ENCODE peak calls at places on chromosomes 12 and 14, in eight cellular contexts. I is stimulated activated CD8-positive, alpha-beta memory T cell treated with anti-CD3 and anti-CD28 coated beads, Interleukin-4, amount 100 ng/mL, for 4 hours; N is transverse colon; U is nephron progenitor cell; Q is lower leg skin; A is ecto neural progenitor cell; L is type B pancreatic cell; T is pulmonary artery endothelial cell. W is an unnamed sample.

GRCh38 chr12:113887906-113888305 is 78.2 kb downstream of the RBM19 start:
- DNase-seq in I (no peak), N (no peak), U (no peak), Q (no peak), A (no peak), L (no peak), T (no peak), W (no peak)

GRCh38 chr14:64772394-64772950 is 68.2 kb downstream of the PLEKHG3 start:
- DNase-seq in I (no peak), N (no peak), U (no peak), Q (no peak), A (no peak), L (no peak), T (no peak), W (no peak)

GRCh38 chr14:79281244-79282199 is 929.8 kb downstream of the DIO2 start:
- DNase-seq in I (no peak), N (no peak), U (peak), Q (no peak), A (no peak), L (no peak), T (no peak), W (no peak)

GRCh38 chr14:73770977-73771847 is 57.0 kb upstream of the PNMA1 start:
- DNase-seq in I (no peak), N (no peak), U (no peak), Q (no peak), A (no peak), L (no peak), T (no peak), W (no peak)

GRCh38 chr12:9149372-9149771 is 33.7 kb upstream of the A2M start:
- DNase-seq in I (no peak), N (no peak), U (no peak), Q (no peak), A (no peak), L (no peak), T (no peak), W (no peak)

GRCh38 chr14:90193925-90194324 is 62.4 kb upstream of the PSMC1 start:
- DNase-seq in I (no peak), N (no peak), U (peak), Q (no peak), A (no peak), L (no peak), T (no peak), W (no peak)

GRCh38 chr14:74085828-74086227 is 1.1 kb downstream of the LIN52 start:
- DNase-seq in I (no peak), N (no peak), U (no peak), Q (no peak), A (no peak), L (no peak), T (no peak), W (no peak)

GRCh38 chr14:50675597-50675996 is 7.5 kb upstream of the SAV1 start:
- DNase-seq in I (no peak), N (no peak), U (no peak), Q (no peak), A (no peak), L (no peak), T (no peak), W (no peak)

GRCh38 chr12:69555461-69555860 is 29.8 kb upstream of the CCT2 start:
- DNase-seq in I (no peak), N (no peak), U (no peak), Q (no peak), A (no peak), L (no peak), T (no peak), W (no peak)

GRCh38 chr12:31246470-31246850 is 79.5 kb downstream of the SINHCAF start:
- DNase-seq in I (no peak), N (no peak), U (no peak), Q (no peak), A (no peak), L (no peak), T (no peak), W (peak)

GRCh38 chr12:116133149-116133548 is 144.3 kb downstream of the MED13L start:
- DNase-seq in I (no peak), N (no peak), U (no peak), Q (no peak), A (no peak), L (no peak), T (no peak), W (no peak)

GRCh38 chr12:71896171-71896570 is 42.5 kb upstream of the TPH2 start:
- DNase-seq in I (no peak), N (no peak), U (no peak), Q (no peak), A (no peak), L (no peak), T (no peak), W (no peak)

GRCh38 chr12:64088431-64089349 is 133.4 kb downstream of the KICS2 start:
- DNase-seq in I (no peak), N (peak), U (no peak), Q (no peak), A (no peak), L (no peak), T (peak), W (no peak)

GRCh38 chr12:62732861-62733427 is 202.0 kb downstream of the PPM1H start:
- DNase-seq in I (no peak), N (no peak), U (no peak), Q (peak), A (no peak), L (no peak), T (peak), W (no peak)

GRCh38 chr12:3837049-3837448 is 36.1 kb downstream of the PARP11 start:
- DNase-seq in I (no peak), N (no peak), U (no peak), Q (no peak), A (no peak), L (no peak), T (no peak), W (no peak)

GRCh38 chr12:80805106-80805505 is 88.4 kb downstream of the MYF5 start:
- DNase-seq in I (no peak), N (no peak), U (no peak), Q (no peak), A (no peak), L (no peak), T (no peak), W (no peak)

GRCh38 chr14:104111301-104112112 is 26.0 kb downstream of the ASPG start:
- DNase-seq in I (no peak), N (peak), U (peak), Q (peak), A (peak), L (no peak), T (no peak), W (no peak)

GRCh38 chr14:69713127-69713800 is 53.7 kb upstream of the SRSF5 start:
- DNase-seq in I (no peak), N (peak), U (no peak), Q (no peak), A (peak), L (no peak), T (no peak), W (no peak)

GRCh38 chr14:72619881-72620280 is 274.0 kb downstream of the DPF3 start:
- DNase-seq in I (no peak), N (no peak), U (no peak), Q (peak), A (peak), L (peak), T (no peak), W (peak)

GRCh38 chr12:4220489-4220888 is 53.1 kb upstream of the CCND2 start:
- DNase-seq in I (no peak), N (no peak), U (no peak), Q (peak), A (no peak), L (peak), T (no peak), W (peak)

GRCh38 chr12:88309546-88309945 is 167.4 kb downstream of the TMTC3 start:
- DNase-seq in I (no peak), N (no peak), U (no peak), Q (no peak), A (no peak), L (no peak), T (peak), W (no peak)

GRCh38 chr12:55738113-55739024 is 4.6 kb upstream of the GDF11 start:
- DNase-seq in I (peak), N (peak), U (peak), Q (peak), A (peak), L (no peak), T (no peak), W (peak)

GRCh38 chr14:35220027-35220676 is 72.0 kb upstream of the PSMA6 start:
- DNase-seq in I (no peak), N (no peak), U (no peak), Q (no peak), A (no peak), L (no peak), T (no peak), W (no peak)

GRCh38 chr12:31317471-31318397 is 8.2 kb downstream of the SINHCAF start:
- DNase-seq in I (no peak), N (no peak), U (no peak), Q (no peak), A (no peak), L (no peak), T (no peak), W (no peak)

GRCh38 chr12:54017845-54018607 is 9.2 kb downstream of the HOXC8 start:
- DNase-seq in I (peak), N (peak), U (peak), Q (peak), A (peak), L (no peak), T (no peak), W (no peak)

GRCh38 chr14:99026471-99026870 is 245.5 kb downstream of the BCL11B start:
- DNase-seq in I (no peak), N (no peak), U (no peak), Q (peak), A (no peak), L (no peak), T (no peak), W (no peak)

GRCh38 chr14:56422703-56423213 is 156.8 kb upstream of the TMEM260 start:
- DNase-seq in I (no peak), N (peak), U (peak), Q (peak), A (no peak), L (no peak), T (peak), W (no peak)

W was measured in esophagus muscularis mucosa.